ENCODE peak calls at places on chromosome 16, in seven cellular contexts. C, L, O, H, F, V and P are unnamed samples.

GRCh38 chr16:21952040-21952792 is 945 bp upstream of the UQCRC2 start:
- DNase-seq in H (peak; percentile 82), F (no peak), L (peak; percentile 81), V (peak; percentile 87), O (peak; percentile 78), C (peak; percentile 56), P (peak; percentile 87)

GRCh38 chr16:54173489-54173888 is 113.1 kb downstream of the IRX3 start:
- DNase-seq in V (no peak), F (no peak), L (no peak), O (no peak), H (no peak), C (no peak), P (no peak)

GRCh38 chr16:49811630-49812334 is 44.1 kb downstream of the ZNF423 start:
- DNase-seq in O (no peak), H (peak; percentile 88), V (no peak), C (no peak), L (no peak), F (no peak), P (no peak)

GRCh38 chr16:72902276-72902675 is 145.7 kb downstream of the ZFHX3 start:
- DNase-seq in C (no peak), V (no peak), H (no peak), L (no peak), O (no peak), F (no peak), P (peak; percentile 58)

GRCh38 chr16:7013990-7014389 is 318.7 kb upstream of the RBFOX1 start:
- DNase-seq in V (no peak), F (no peak), C (peak; percentile 57), O (no peak), H (no peak), L (no peak), P (peak; percentile 37)

GRCh38 chr16:58426960-58427359 is 34.7 kb downstream of the GINS3 start:
- DNase-seq in O (no peak), F (no peak), L (no peak), V (no peak), C (no peak), H (no peak), P (no peak)

GRCh38 chr16:50021509-50021908 is 3.5 kb upstream of the CNEP1R1 start:
- DNase-seq in C (peak; percentile 24), O (no peak), L (no peak), H (no peak), F (no peak), V (no peak), P (peak; percentile 39)

GRCh38 chr16:11260596-11260966 is 4.6 kb upstream of the SOCS1 start:
- DNase-seq in F (no peak), C (no peak), H (no peak), L (no peak), V (no peak), O (no peak), P (no peak)

GRCh38 chr16:56847173-56847948 is 17.6 kb upstream of the SLC12A3 start:
- DNase-seq in F (no peak), O (no peak), C (no peak), H (no peak), L (no peak), V (no peak), P (no peak)

GRCh38 chr16:54266363-54266955 is 20.1 kb downstream of the IRX3 start:
- DNase-seq in F (no peak), O (no peak), V (peak; percentile 58), C (no peak), L (no peak), H (no peak), P (no peak)

GRCh38 chr16:16797239-16797638 is 418.3 kb downstream of the NPIPA7 start:
- DNase-seq in L (no peak), V (no peak), C (peak; percentile 32), H (no peak), O (no peak), F (no peak), P (peak; percentile 1)

GRCh38 chr16:27108051-27108770 is 41.5 kb downstream of the C16orf82 start:
- DNase-seq in F (no peak), L (no peak), O (no peak), H (no peak), V (no peak), C (no peak), P (no peak)

GRCh38 chr16:71474864-71475263 is 12.8 kb upstream of the ZNF23 start:
- DNase-seq in H (no peak), F (peak; percentile 63), O (no peak), V (no peak), C (no peak), L (no peak), P (no peak)

GRCh38 chr16:14307623-14308356 is 236.7 kb downstream of the MRTFB start:
- DNase-seq in O (peak; percentile 66), C (no peak), F (no peak), V (peak; percentile 60), L (no peak), H (peak; percentile 84), P (no peak)

GRCh38 chr16:82263456-82264159 is 93.6 kb upstream of the MPHOSPH6 start:
- DNase-seq in H (no peak), V (peak; percentile 63), L (no peak), F (peak; percentile 2), O (peak; percentile 27), C (peak; percentile 65), P (peak; percentile 75)

GRCh38 chr16:27221576-27222498 is 18.5 kb downstream of the KDM8 start:
- DNase-seq in F (no peak), L (peak; percentile 45), C (no peak), H (peak; percentile 71), O (no peak), V (no peak), P (no peak)

GRCh38 chr16:8530756-8531155 is 59.6 kb downstream of the TMEM114 start:
- DNase-seq in L (no peak), H (no peak), C (no peak), O (no peak), F (no peak), V (no peak), P (no peak)

GRCh38 chr16:19879241-19879792 is 5.3 kb downstream of the GPRC5B start:
- DNase-seq in V (no peak), F (peak; percentile 11), H (peak; percentile 67), L (no peak), C (no peak), O (no peak), P (no peak)

GRCh38 chr16:83336630-83337029 is 471.1 kb upstream of the HSBP1 start:
- DNase-seq in V (no peak), F (peak; percentile 1), C (no peak), O (no peak), L (no peak), H (no peak), P (no peak)

GRCh38 chr16:10980811-10981210 is 36.4 kb downstream of the CLEC16A start:
- DNase-seq in O (no peak), C (no peak), V (no peak), H (no peak), L (no peak), F (no peak), P (no peak)

DNA sequence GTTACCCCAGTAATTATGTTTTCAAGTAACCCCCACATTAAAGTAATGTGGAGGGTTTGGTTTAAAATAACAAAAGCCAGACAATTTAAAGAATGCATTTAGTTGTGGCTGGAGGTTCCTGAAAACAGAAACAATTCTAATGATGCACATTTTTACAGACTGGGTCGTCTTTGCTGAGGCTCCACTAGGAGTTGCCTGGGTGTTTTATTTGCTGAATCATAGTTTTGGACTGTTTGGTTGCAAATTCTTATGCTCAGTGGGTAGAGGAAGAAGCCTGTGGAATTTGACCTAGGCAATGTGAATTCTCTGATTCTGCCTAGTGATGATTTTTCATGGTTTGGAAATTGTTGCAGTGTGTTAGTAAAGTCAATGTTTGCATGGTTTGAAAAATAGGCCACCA is 16.3 kb downstream of the SHISA9 start:
- DNase-seq in C (no peak), H (no peak), O (peak; percentile 21), V (no peak), L (no peak), F (no peak), P (no peak)
- H3K27ac ChIP-seq in C (no peak overlapping the region), H (no peak overlapping the region), O (peak overlapping the region; percentile 77), V (no peak overlapping the region), L (no peak overlapping the region), F (no peak overlapping the region), P (no peak overlapping the region)

DNA sequence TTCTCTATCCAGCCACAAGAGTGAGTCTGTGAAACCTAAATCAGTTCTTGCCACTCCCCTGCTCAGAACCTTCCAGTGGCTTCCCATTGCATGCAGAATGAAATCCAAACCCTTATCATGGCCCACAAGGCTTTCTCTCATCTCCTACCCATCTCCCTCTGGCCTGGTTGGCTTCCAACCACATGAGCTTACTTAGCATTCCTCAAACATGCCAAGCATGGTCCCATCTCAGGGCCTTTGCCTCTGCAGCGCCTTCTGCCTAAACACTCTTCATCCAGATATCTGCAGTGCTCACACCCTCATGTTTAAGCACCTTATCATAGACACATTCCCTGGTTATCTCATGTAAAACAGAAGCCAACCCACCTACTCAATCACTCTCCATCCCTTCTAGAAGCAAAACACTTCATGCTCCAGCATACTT is 15.5 kb downstream of the TK2 start:
- DNase-seq in L (no peak), V (no peak), C (no peak), H (no peak), O (no peak), F (no peak), P (no peak)
- H3K4me3 ChIP-seq in L (no peak overlapping the region), V (no peak overlapping the region), C (no peak overlapping the region), H (no peak overlapping the region), O (no peak overlapping the region), F (no peak overlapping the region), P (no peak overlapping the region)

GRCh38 chr16:86408685-86409084 is 101.6 kb upstream of the FOXF1 start:
- DNase-seq in H (no peak), O (no peak), F (no peak), C (no peak), L (no peak), V (no peak), P (no peak)
- H3K27me3 ChIP-seq in H (peaks cover 5% of the 10 kb centered on the region), O (peaks cover 80% of the 10 kb centered on the region), F (no peaks in the 10 kb centered on the region), C (no peaks in the 10 kb centered on the region), L (no peaks in the 10 kb centered on the region), V (no peaks in the 10 kb centered on the region), P (peaks cover 46% of the 10 kb centered on the region)

GRCh38 chr16:3881499-3881995 is 1.0 kb upstream of the CREBBP start:
- DNase-seq in C (no peak), V (no peak), F (no peak), H (no peak), L (no peak), O (peak; percentile 40), P (no peak)

GRCh38 chr16:3882531-3882930 is 2.0 kb upstream of the CREBBP start:
- DNase-seq in V (no peak), O (no peak), H (no peak), C (no peak), F (no peak), L (no peak), P (peak; percentile 63)

GRCh38 chr16:3879258-3879886 is 1.1 kb downstream of the CREBBP start:
- DNase-seq in C (no peak), L (peak; percentile 61), H (peak; percentile 71), O (no peak), F (no peak), V (peak; percentile 67), P (peak; percentile 31)

GRCh38 chr16:3879887-3880564 is 487 bp downstream of the CREBBP start:
- DNase-seq in V (peak; percentile 82), F (no peak), H (peak; percentile 91), O (peak; percentile 67), L (peak; percentile 86), C (no peak), P (peak; percentile 74)

GRCh38 chr16:3880623-3881498 is at the start of gene CREBBP:
- DNase-seq in H (peak; percentile 92), V (peak; percentile 86), L (peak; percentile 90), C (peak; percentile 92), O (peak; percentile 91), F (peak; percentile 54), P (peak; percentile 94)
- H3K27ac ChIP-seq in H (peak within 1 kb of the TSS; percentile 94), V (peak within 1 kb of the TSS; percentile 83), L (peak within 1 kb of the TSS; percentile 88), C (peak within 1 kb of the TSS; percentile 86), O (peak within 1 kb of the TSS; percentile 26), F (no peak within 1 kb of the TSS), P (peak within 1 kb of the TSS; percentile 92)